ENCODE peak calls at places on chromosomes 3 and 15, in seven cellular contexts. M, R, B, P, S, U and N are unnamed samples.

GRCh38 chr15:48040166-48040817 is 80.5 kb upstream of the SLC24A5 start:
- DNase-seq in M (peak; percentile 61), R (no peak), B (peak; percentile 34), P (no peak), S (no peak), U (no peak), N (peak; percentile 25)

GRCh38 chr3:38029400-38030125 is at the start of gene PLCD1:
- DNase-seq in M (peak; percentile 74), R (peak; percentile 25), B (peak; percentile 94), P (peak; percentile 91), S (peak; percentile 96), U (peak; percentile 88), N (no peak)

GRCh38 chr3:74267126-74267525 is 347.3 kb downstream of the CNTN3 start:
- DNase-seq in M (peak; percentile 15), R (no peak), B (no peak), P (no peak), S (no peak), U (no peak), N (no peak)

GRCh38 chr3:113070226-113071220 is 79.7 kb downstream of the GTPBP8 start:
- DNase-seq in M (peak; percentile 56), R (no peak), B (no peak), P (no peak), S (no peak), U (no peak), N (no peak)

GRCh38 chr15:77642793-77643430 is 10.2 kb upstream of the LINGO1 start:
- DNase-seq in M (no peak), R (no peak), B (no peak), P (no peak), S (no peak), U (no peak), N (no peak)

GRCh38 chr3:49706456-49707112 is 12.9 kb downstream of the AMIGO3 start:
- DNase-seq in M (no peak), R (no peak), B (no peak), P (no peak), S (no peak), U (peak; percentile 49), N (no peak)

GRCh38 chr3:41740374-41740773 is 221.5 kb downstream of the ULK4 start:
- DNase-seq in M (no peak), R (no peak), B (no peak), P (no peak), S (no peak), U (no peak), N (no peak)

GRCh38 chr3:128252083-128252482 is 98.8 kb downstream of the EEFSEC start:
- DNase-seq in M (no peak), R (no peak), B (peak; percentile 29), P (no peak), S (no peak), U (no peak), N (no peak)

GRCh38 chr3:125191256-125191655 is 21.3 kb downstream of the SLC12A8 start:
- DNase-seq in M (peak; percentile 22), R (no peak), B (no peak), P (no peak), S (no peak), U (no peak), N (no peak)

GRCh38 chr3:50572158-50572557 is 2.8 kb downstream of the HEMK1 start:
- DNase-seq in M (peak; percentile 77), R (peak; percentile 62), B (peak; percentile 71), P (peak; percentile 93), S (peak; percentile 87), U (peak; percentile 90), N (peak; percentile 83)

GRCh38 chr3:3160826-3161225 is 18.7 kb downstream of the CRBN start:
- DNase-seq in M (no peak), R (no peak), B (no peak), P (no peak), S (no peak), U (no peak), N (no peak)

GRCh38 chr3:108406661-108407206 is 103.7 kb downstream of the MYH15 start:
- DNase-seq in M (peak; percentile 63), R (no peak), B (peak; percentile 52), P (no peak), S (no peak), U (no peak), N (no peak)

GRCh38 chr15:97259943-97260342 is 700.6 kb upstream of the ARRDC4 start:
- DNase-seq in M (no peak), R (no peak), B (no peak), P (no peak), S (no peak), U (no peak), N (no peak)

DNA sequence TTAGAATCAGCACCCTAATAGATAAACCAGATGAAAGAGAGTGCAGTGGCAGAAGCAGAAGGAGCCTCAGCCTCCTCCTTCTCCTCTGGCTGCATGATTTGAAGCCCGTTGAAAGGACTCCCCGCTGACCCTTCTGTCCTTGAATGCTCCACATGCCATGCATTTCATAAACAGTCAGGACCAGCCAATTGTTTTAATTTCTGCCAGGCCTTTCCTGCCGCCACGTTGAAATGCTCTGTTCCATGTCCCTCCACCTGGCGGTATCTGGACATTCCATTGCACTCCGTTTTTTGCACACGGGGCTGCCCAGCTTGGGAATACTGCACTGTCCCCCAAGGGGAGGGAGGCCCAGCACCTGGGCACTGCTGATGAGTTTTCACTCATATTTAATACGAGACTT is 35.2 kb upstream of the GLCE start:
- DNase-seq in M (no peak), R (no peak), B (peak; percentile 11), P (no peak), S (no peak), U (no peak), N (no peak)
- H3K27ac ChIP-seq in M (no peak overlapping the region), R (no peak overlapping the region), B (no peak overlapping the region), P (no peak overlapping the region), S (no peak overlapping the region), U (no peak overlapping the region), N (no peak overlapping the region)

GRCh38 chr3:46408853-46409252 is 1.8 kb downstream of the CCRL2 start:
- DNase-seq in M (no peak), R (no peak), B (no peak), P (no peak), S (no peak), U (no peak), N (no peak)
- H3K27ac ChIP-seq in M (no peak overlapping the region), R (no peak overlapping the region), B (no peak overlapping the region), P (peak overlapping the region; percentile 83), S (no peak overlapping the region), U (peak overlapping the region; percentile 73), N (no peak overlapping the region)

DNA sequence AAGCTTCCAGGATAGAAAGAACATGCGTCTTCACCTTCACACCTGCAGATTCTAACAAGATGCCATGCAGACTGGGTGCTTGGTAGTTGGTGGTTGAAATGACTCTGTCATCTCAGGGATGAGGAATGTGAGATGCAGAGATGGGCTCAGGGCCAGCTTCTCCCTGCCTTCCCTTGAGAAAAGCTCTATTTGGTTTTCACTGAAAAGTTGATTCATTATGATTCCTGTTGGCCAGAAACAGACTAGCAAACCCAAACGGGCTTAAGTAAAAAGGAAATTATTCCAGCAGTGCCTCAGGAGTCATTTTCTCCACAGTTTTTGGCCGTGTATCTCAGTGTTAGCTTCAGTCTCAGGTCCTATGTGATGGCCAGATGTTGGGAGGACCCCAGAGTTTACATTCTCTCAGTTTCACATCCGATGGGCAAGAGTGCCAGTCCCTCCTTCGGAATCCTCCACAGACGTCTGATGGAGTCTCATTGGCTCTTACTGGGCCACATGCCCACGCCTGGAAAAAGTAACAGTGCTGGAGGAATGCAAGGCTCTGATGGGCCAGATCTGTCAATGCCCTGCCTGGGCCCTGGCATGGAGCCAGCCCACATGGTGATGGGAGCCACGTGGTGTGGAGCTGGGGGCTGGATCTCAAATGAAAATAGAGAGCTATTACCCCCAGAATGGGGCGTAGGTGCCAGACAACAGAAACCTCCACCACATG is 22.3 kb upstream of the SACM1L start:
- DNase-seq in M (peak; percentile 31), R (no peak), B (no peak), P (no peak), S (no peak), U (no peak), N (no peak)
- H3K27ac ChIP-seq in M (peak overlapping the region; percentile 79), R (no peak overlapping the region), B (no peak overlapping the region), P (no peak overlapping the region), S (no peak overlapping the region), U (peak overlapping the region; percentile 74), N (peak overlapping the region; percentile 49)

DNA sequence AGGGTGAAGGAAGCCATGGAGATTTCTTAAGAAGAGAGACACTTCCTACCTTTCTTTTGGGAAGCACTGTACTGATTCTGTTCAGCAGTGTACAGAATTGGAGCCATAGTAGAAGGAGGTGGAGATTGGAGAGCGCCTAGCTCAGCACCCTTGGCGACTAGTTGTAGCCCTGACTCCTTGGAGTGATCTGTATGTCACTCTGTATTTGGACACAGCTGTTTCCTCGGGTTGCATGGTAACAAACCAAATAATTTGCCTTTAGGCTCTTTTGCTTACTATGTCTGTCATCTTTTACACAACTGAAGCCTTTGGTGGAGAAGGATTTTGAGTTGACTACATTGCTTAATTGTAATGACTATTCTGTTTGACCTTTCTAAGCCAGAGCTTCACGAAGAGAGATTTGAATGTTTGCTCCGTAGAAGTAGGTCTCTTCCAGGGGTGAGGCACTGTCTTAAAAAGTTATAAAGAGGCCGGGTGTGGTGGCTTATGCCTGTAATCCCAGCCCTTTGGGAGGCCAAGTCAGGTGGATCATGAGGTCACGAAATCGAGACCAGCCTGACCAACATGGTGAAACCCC is 77.1 kb downstream of the AKAP13 start:
- DNase-seq in M (peak; percentile 86), R (no peak), B (no peak), P (no peak), S (no peak), U (no peak), N (no peak)
- H3K27ac ChIP-seq in M (no peak overlapping the region), R (no peak overlapping the region), B (no peak overlapping the region), P (no peak overlapping the region), S (no peak overlapping the region), U (no peak overlapping the region), N (no peak overlapping the region)